ENCODE peak calls at places on chromosome 2, in eight cellular contexts. O, C, M, I, F, J, V and S are unnamed samples.

GRCh38 chr2:235669983-235670962 is 176.4 kb downstream of the AGAP1 start:
- DNase-seq in O (no peak), C (peak), M (no peak), I (no peak), F (no peak), J (no peak), V (no peak), S (peak)

GRCh38 chr2:150060341-150060740 is 427.1 kb downstream of the RND3 start:
- DNase-seq in O (no peak), C (no peak), M (no peak), I (no peak), F (no peak), J (no peak), V (no peak), S (no peak)

GRCh38 chr2:24317491-24317920 is 42.8 kb downstream of the ITSN2 start:
- DNase-seq in O (no peak), C (no peak), M (no peak), I (no peak), F (peak), J (no peak), V (no peak), S (no peak)

GRCh38 chr2:150019063-150019462 is 431.5 kb upstream of the MMADHC start:
- DNase-seq in O (no peak), C (no peak), M (no peak), I (no peak), F (no peak), J (no peak), V (no peak), S (no peak)

GRCh38 chr2:831638-832037 is 119.0 kb upstream of the SNTG2 start:
- DNase-seq in O (no peak), C (no peak), M (no peak), I (no peak), F (no peak), J (no peak), V (no peak), S (no peak)

GRCh38 chr2:133167990-133168389 is 400.3 kb downstream of the NCKAP5 start:
- DNase-seq in O (no peak), C (no peak), M (no peak), I (no peak), F (no peak), J (no peak), V (no peak), S (no peak)

GRCh38 chr2:60316381-60317028 is 236.9 kb downstream of the BCL11A start:
- DNase-seq in O (no peak), C (no peak), M (no peak), I (no peak), F (no peak), J (no peak), V (no peak), S (no peak)

GRCh38 chr2:95159690-95160449 is at the start of gene ZNF514:
- DNase-seq in O (no peak), C (peak), M (peak), I (no peak), F (no peak), J (peak), V (peak), S (peak)